ENCODE peak calls at places on chromosomes 3 and 15, in five cellular contexts. One of them, this sample, is unnamed.

GRCh38 chr3:157360044-157360443 is 76.6 kb upstream of the PTX3 start:
- DNase-seq in AG04450: peak
- DNase-seq in cardiac muscle cell: no peak
- DNase-seq in cardiac fibroblast: peak
- DNase-seq in brain microvascular endothelial cell: peak
- DNase-seq in this sample: peak

GRCh38 chr3:29976871-29977270 is 629.5 kb upstream of the TGFBR2 start:
- DNase-seq in AG04450: no peak
- DNase-seq in cardiac muscle cell: no peak
- DNase-seq in cardiac fibroblast: no peak
- DNase-seq in brain microvascular endothelial cell: no peak
- DNase-seq in this sample: no peak

GRCh38 chr3:197083486-197083885 is 53.9 kb upstream of the MELTF start:
- DNase-seq in AG04450: peak
- DNase-seq in cardiac muscle cell: no peak
- DNase-seq in cardiac fibroblast: peak
- DNase-seq in brain microvascular endothelial cell: peak
- DNase-seq in this sample: peak

GRCh38 chr3:78281381-78281780 is 1241.5 kb downstream of the ROBO2 start:
- DNase-seq in AG04450: no peak
- DNase-seq in cardiac muscle cell: no peak
- DNase-seq in cardiac fibroblast: no peak
- DNase-seq in brain microvascular endothelial cell: no peak
- DNase-seq in this sample: no peak

GRCh38 chr15:96341465-96342142 is 11.1 kb downstream of the NR2F2 start:
- DNase-seq in AG04450: no peak
- DNase-seq in cardiac muscle cell: no peak
- DNase-seq in cardiac fibroblast: peak
- DNase-seq in brain microvascular endothelial cell: peak
- DNase-seq in this sample: peak

GRCh38 chr3:116256843-116257485 is 188.3 kb downstream of the LSAMP start:
- DNase-seq in AG04450: no peak
- DNase-seq in cardiac muscle cell: no peak
- DNase-seq in cardiac fibroblast: no peak
- DNase-seq in brain microvascular endothelial cell: no peak
- DNase-seq in this sample: no peak

GRCh38 chr3:102106421-102107097 is 257.2 kb downstream of the NFKBIZ start:
- DNase-seq in AG04450: no peak
- DNase-seq in cardiac muscle cell: no peak
- DNase-seq in cardiac fibroblast: peak
- DNase-seq in brain microvascular endothelial cell: peak
- DNase-seq in this sample: peak

GRCh38 chr15:35736150-35736549 is 190.2 kb upstream of the DPH6 start:
- DNase-seq in AG04450: no peak
- DNase-seq in cardiac muscle cell: no peak
- DNase-seq in cardiac fibroblast: peak
- DNase-seq in brain microvascular endothelial cell: peak
- DNase-seq in this sample: peak

GRCh38 chr3:22353126-22353525 is 602.1 kb upstream of the ZNF385D start:
- DNase-seq in AG04450: no peak
- DNase-seq in cardiac muscle cell: no peak
- DNase-seq in cardiac fibroblast: no peak
- DNase-seq in brain microvascular endothelial cell: no peak
- DNase-seq in this sample: no peak

GRCh38 chr3:102394517-102394916 is 40.3 kb upstream of the ZPLD1 start:
- DNase-seq in AG04450: no peak
- DNase-seq in cardiac muscle cell: no peak
- DNase-seq in cardiac fibroblast: no peak
- DNase-seq in brain microvascular endothelial cell: no peak
- DNase-seq in this sample: peak

GRCh38 chr3:197430961-197431910 is 124.5 kb downstream of the BDH1 start:
- DNase-seq in AG04450: no peak
- DNase-seq in cardiac muscle cell: no peak
- DNase-seq in cardiac fibroblast: peak
- DNase-seq in brain microvascular endothelial cell: peak
- DNase-seq in this sample: peak

GRCh38 chr3:117483839-117484238 is 774.3 kb downstream of the TUSC7 start:
- DNase-seq in AG04450: no peak
- DNase-seq in cardiac muscle cell: no peak
- DNase-seq in cardiac fibroblast: no peak
- DNase-seq in brain microvascular endothelial cell: no peak
- DNase-seq in this sample: no peak

GRCh38 chr3:152177757-152178156 is 91.0 kb upstream of the MBNL1 start:
- DNase-seq in AG04450: no peak
- DNase-seq in cardiac muscle cell: no peak
- DNase-seq in cardiac fibroblast: no peak
- DNase-seq in brain microvascular endothelial cell: no peak
- DNase-seq in this sample: no peak

GRCh38 chr3:23996058-23996457 is 51.0 kb downstream of the NR1D2 start:
- DNase-seq in AG04450: peak
- DNase-seq in cardiac muscle cell: no peak
- DNase-seq in cardiac fibroblast: no peak
- DNase-seq in brain microvascular endothelial cell: no peak
- DNase-seq in this sample: no peak

GRCh38 chr3:41364736-41365135 is 165.4 kb downstream of the CTNNB1 start:
- DNase-seq in AG04450: no peak
- DNase-seq in cardiac muscle cell: no peak
- DNase-seq in cardiac fibroblast: no peak
- DNase-seq in brain microvascular endothelial cell: no peak
- DNase-seq in this sample: no peak

GRCh38 chr3:171122212-171122611 is 95.7 kb upstream of the SLC2A2 start:
- DNase-seq in AG04450: no peak
- DNase-seq in cardiac muscle cell: peak
- DNase-seq in cardiac fibroblast: no peak
- DNase-seq in brain microvascular endothelial cell: no peak
- DNase-seq in this sample: no peak

GRCh38 chr15:42130246-42130986 is 26.0 kb downstream of the PLA2G4F start:
- DNase-seq in AG04450: no peak
- DNase-seq in cardiac muscle cell: no peak
- DNase-seq in cardiac fibroblast: no peak
- DNase-seq in brain microvascular endothelial cell: no peak
- DNase-seq in this sample: no peak

GRCh38 chr15:81239190-81239589 is 42.5 kb downstream of the IL16 start:
- DNase-seq in AG04450: peak
- DNase-seq in cardiac muscle cell: no peak
- DNase-seq in cardiac fibroblast: peak
- DNase-seq in brain microvascular endothelial cell: no peak
- DNase-seq in this sample: peak

GRCh38 chr3:14867936-14868570 is 49.3 kb downstream of the FGD5 start:
- DNase-seq in AG04450: no peak
- DNase-seq in cardiac muscle cell: no peak
- DNase-seq in cardiac fibroblast: no peak
- DNase-seq in brain microvascular endothelial cell: no peak
- DNase-seq in this sample: no peak

GRCh38 chr3:3065876-3066275 is 44.3 kb downstream of the IL5RA start:
- DNase-seq in AG04450: no peak
- DNase-seq in cardiac muscle cell: no peak
- DNase-seq in cardiac fibroblast: peak
- DNase-seq in brain microvascular endothelial cell: no peak
- DNase-seq in this sample: no peak

GRCh38 chr15:90774731-90775521 is 57.8 kb downstream of the BLM start:
- DNase-seq in AG04450: peak
- DNase-seq in cardiac muscle cell: no peak
- DNase-seq in cardiac fibroblast: peak
- DNase-seq in brain microvascular endothelial cell: peak
- DNase-seq in this sample: peak

GRCh38 chr3:174533286-174533685 is 325.8 kb upstream of the NAALADL2 start:
- DNase-seq in AG04450: peak
- DNase-seq in cardiac muscle cell: no peak
- DNase-seq in cardiac fibroblast: peak
- DNase-seq in brain microvascular endothelial cell: peak
- DNase-seq in this sample: peak

GRCh38 chr3:30354972-30355371 is 251.4 kb upstream of the TGFBR2 start:
- DNase-seq in AG04450: no peak
- DNase-seq in cardiac muscle cell: no peak
- DNase-seq in cardiac fibroblast: no peak
- DNase-seq in brain microvascular endothelial cell: no peak
- DNase-seq in this sample: peak

GRCh38 chr3:152060701-152061100 is 187.3 kb downstream of the SUCNR1 start:
- DNase-seq in AG04450: no peak
- DNase-seq in cardiac muscle cell: no peak
- DNase-seq in cardiac fibroblast: no peak
- DNase-seq in brain microvascular endothelial cell: no peak
- DNase-seq in this sample: no peak

GRCh38 chr3:183131735-183132134 is 30.8 kb downstream of the LAMP3 start:
- DNase-seq in AG04450: no peak
- DNase-seq in cardiac muscle cell: no peak
- DNase-seq in cardiac fibroblast: peak
- DNase-seq in brain microvascular endothelial cell: peak
- DNase-seq in this sample: peak

GRCh38 chr15:40249477-40250303 is 10.8 kb downstream of the PAK6 start:
- DNase-seq in AG04450: no peak
- DNase-seq in cardiac muscle cell: no peak
- DNase-seq in cardiac fibroblast: peak
- DNase-seq in brain microvascular endothelial cell: no peak
- DNase-seq in this sample: no peak

GRCh38 chr3:11593318-11594034 is 50.2 kb downstream of the VGLL4 start:
- DNase-seq in AG04450: no peak
- DNase-seq in cardiac muscle cell: no peak
- DNase-seq in cardiac fibroblast: no peak
- DNase-seq in brain microvascular endothelial cell: no peak
- DNase-seq in this sample: no peak

GRCh38 chr15:69807752-69808151 is 290.0 kb downstream of the TLE3 start:
- DNase-seq in AG04450: no peak
- DNase-seq in cardiac muscle cell: no peak
- DNase-seq in cardiac fibroblast: peak
- DNase-seq in brain microvascular endothelial cell: peak
- DNase-seq in this sample: peak

GRCh38 chr3:125051715-125052581 is 3.8 kb downstream of the HEG1 start:
- DNase-seq in AG04450: no peak
- DNase-seq in cardiac muscle cell: peak
- DNase-seq in cardiac fibroblast: peak
- DNase-seq in brain microvascular endothelial cell: peak
- DNase-seq in this sample: peak

GRCh38 chr3:62604301-62604700 is 231.0 kb upstream of the FEZF2 start:
- DNase-seq in AG04450: no peak
- DNase-seq in cardiac muscle cell: no peak
- DNase-seq in cardiac fibroblast: peak
- DNase-seq in brain microvascular endothelial cell: peak
- DNase-seq in this sample: peak

GRCh38 chr15:60000824-60001641 is 3.1 kb upstream of the FOXB1 start:
- DNase-seq in AG04450: no peak
- DNase-seq in cardiac muscle cell: no peak
- DNase-seq in cardiac fibroblast: no peak
- DNase-seq in brain microvascular endothelial cell: no peak
- DNase-seq in this sample: no peak

GRCh38 chr15:100245855-100246254 is 95.9 kb downstream of the ADAMTS17 start:
- DNase-seq in AG04450: no peak
- DNase-seq in cardiac muscle cell: no peak
- DNase-seq in cardiac fibroblast: no peak
- DNase-seq in brain microvascular endothelial cell: no peak
- DNase-seq in this sample: no peak

GRCh38 chr3:124793054-124793740 is 62.9 kb downstream of the UMPS start:
- DNase-seq in AG04450: no peak
- DNase-seq in cardiac muscle cell: no peak
- DNase-seq in cardiac fibroblast: peak
- DNase-seq in brain microvascular endothelial cell: no peak
- DNase-seq in this sample: no peak

GRCh38 chr15:91548588-91548987 is 304.9 kb upstream of the SLCO3A1 start:
- DNase-seq in AG04450: no peak
- DNase-seq in cardiac muscle cell: no peak
- DNase-seq in cardiac fibroblast: peak
- DNase-seq in brain microvascular endothelial cell: no peak
- DNase-seq in this sample: no peak

GRCh38 chr3:59308684-59309083 is 258.9 kb upstream of the CFAP20DC start:
- DNase-seq in AG04450: no peak
- DNase-seq in cardiac muscle cell: peak
- DNase-seq in cardiac fibroblast: no peak
- DNase-seq in brain microvascular endothelial cell: no peak
- DNase-seq in this sample: peak
- TF ChIP-seq CTCF in AG04450: no peak
- TF ChIP-seq CTCF in cardiac muscle cell: peak
- TF ChIP-seq CTCF in cardiac fibroblast: no peak
- TF ChIP-seq CTCF in brain microvascular endothelial cell: peak
- TF ChIP-seq CTCF in this sample: peak

DNA sequence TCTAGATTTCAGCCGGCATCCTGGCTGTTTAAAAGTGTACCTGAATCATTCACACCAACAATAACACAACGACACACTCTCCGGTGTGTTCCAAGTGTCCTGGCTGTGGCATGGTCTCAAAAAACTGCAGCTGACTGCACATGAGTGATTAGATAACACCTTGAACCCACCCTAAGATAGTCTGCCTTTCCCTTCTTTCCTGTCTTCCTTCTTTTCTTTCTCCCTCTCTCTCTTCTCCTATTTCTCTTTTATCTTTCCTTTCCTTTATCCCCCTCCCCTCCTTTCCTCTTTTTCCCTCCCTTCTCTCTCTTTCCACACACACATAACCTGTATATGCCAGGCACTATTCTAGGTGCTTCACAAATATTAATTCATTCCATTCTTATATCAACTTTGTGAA is 1.2 kb upstream of the FAH start:
- DNase-seq in AG04450: no peak
- DNase-seq in cardiac muscle cell: no peak
- DNase-seq in cardiac fibroblast: no peak
- DNase-seq in brain microvascular endothelial cell: no peak
- DNase-seq in this sample: no peak
- H3K4me3 ChIP-seq in AG04450: no peak
- H3K4me3 ChIP-seq in cardiac muscle cell: no peak
- H3K4me3 ChIP-seq in cardiac fibroblast: no peak
- H3K4me3 ChIP-seq in brain microvascular endothelial cell: no peak
- H3K4me3 ChIP-seq in this sample: no peak

GRCh38 chr15:68367226-68367625 is 64.7 kb downstream of the ITGA11 start:
- DNase-seq in AG04450: no peak
- DNase-seq in cardiac muscle cell: no peak
- DNase-seq in cardiac fibroblast: no peak
- DNase-seq in brain microvascular endothelial cell: no peak
- DNase-seq in this sample: no peak
- TF ChIP-seq CTCF in AG04450: no peak
- TF ChIP-seq CTCF in cardiac muscle cell: no peak
- TF ChIP-seq CTCF in cardiac fibroblast: no peak
- TF ChIP-seq CTCF in brain microvascular endothelial cell: no peak
- TF ChIP-seq CTCF in this sample: no peak

GRCh38 chr3:56802411-56802745 is 629 bp upstream of the ARHGEF3 start:
- DNase-seq in AG04450: no peak
- DNase-seq in cardiac muscle cell: no peak
- DNase-seq in cardiac fibroblast: no peak
- DNase-seq in brain microvascular endothelial cell: no peak
- DNase-seq in this sample: no peak
- H3K4me3 ChIP-seq in AG04450: no peak
- H3K4me3 ChIP-seq in cardiac muscle cell: no peak
- H3K4me3 ChIP-seq in cardiac fibroblast: no peak
- H3K4me3 ChIP-seq in brain microvascular endothelial cell: peak
- H3K4me3 ChIP-seq in this sample: peak

GRCh38 chr3:18295171-18295920 is 129.8 kb downstream of the SATB1 start:
- DNase-seq in AG04450: no peak
- DNase-seq in cardiac muscle cell: peak
- DNase-seq in cardiac fibroblast: peak
- DNase-seq in brain microvascular endothelial cell: peak
- DNase-seq in this sample: peak
- TF ChIP-seq CTCF in AG04450: peak
- TF ChIP-seq CTCF in cardiac muscle cell: peak
- TF ChIP-seq CTCF in cardiac fibroblast: peak
- TF ChIP-seq CTCF in brain microvascular endothelial cell: peak
- TF ChIP-seq CTCF in this sample: peak

GRCh38 chr3:189635385-189635784 is 4.2 kb downstream of the TP63 start:
- DNase-seq in AG04450: no peak
- DNase-seq in cardiac muscle cell: no peak
- DNase-seq in cardiac fibroblast: no peak
- DNase-seq in brain microvascular endothelial cell: no peak
- DNase-seq in this sample: no peak
- H3K4me3 ChIP-seq in AG04450: no peak
- H3K4me3 ChIP-seq in cardiac muscle cell: no peak
- H3K4me3 ChIP-seq in cardiac fibroblast: no peak
- H3K4me3 ChIP-seq in brain microvascular endothelial cell: no peak
- H3K4me3 ChIP-seq in this sample: no peak

GRCh38 chr3:141487419-141488345 is 855 bp downstream of the RASA2 start:
- DNase-seq in AG04450: no peak
- DNase-seq in cardiac muscle cell: peak
- DNase-seq in cardiac fibroblast: peak
- DNase-seq in brain microvascular endothelial cell: peak
- DNase-seq in this sample: peak
- TF ChIP-seq CTCF in AG04450: no peak
- TF ChIP-seq CTCF in cardiac muscle cell: no peak
- TF ChIP-seq CTCF in cardiac fibroblast: no peak
- TF ChIP-seq CTCF in brain microvascular endothelial cell: no peak
- TF ChIP-seq CTCF in this sample: no peak

This sample was measured in choroid plexus epithelial cell.